ENCODE peak calls at places on chromosomes 5 and 9, in four cellular contexts. J is activated B cell treated with CpG ODN at 0.5 μM for 24 hours, M is ACHN, Q is nephron progenitor cell. S is an unnamed sample.

GRCh38 chr5:163809480-163809879 is 304.1 kb downstream of the MAT2B start:
- DNase-seq in J (no peak), M (no peak), Q (no peak), S (no peak)

GRCh38 chr5:79236970-79237734 is 1.2 kb downstream of the JMY start:
- DNase-seq in J (peak), M (peak), Q (peak), S (peak)

GRCh38 chr5:141186897-141187512 is at the start of gene PCDHB9:
- DNase-seq in J (no peak), M (no peak), Q (peak), S (peak)

GRCh38 chr9:137314561-137315560 is 12.8 kb upstream of the NRARP start:
- DNase-seq in J (peak), M (no peak), Q (peak), S (no peak)

GRCh38 chr5:41794478-41794877 is 75.7 kb downstream of the OXCT1 start:
- DNase-seq in J (no peak), M (peak), Q (no peak), S (no peak)

GRCh38 chr5:177431317-177432142 is 5.1 kb downstream of the GRK6 start:
- DNase-seq in J (peak), M (no peak), Q (no peak), S (peak)

GRCh38 chr9:34373749-34374148 is 2.9 kb downstream of the MYORG start:
- DNase-seq in J (no peak), M (no peak), Q (no peak), S (no peak)

GRCh38 chr5:56791396-56791795 is 24.0 kb upstream of the MAP3K1 start:
- DNase-seq in J (no peak), M (no peak), Q (no peak), S (no peak)

GRCh38 chr9:85536076-85536475 is 205.7 kb downstream of the AGTPBP1 start:
- DNase-seq in J (no peak), M (peak), Q (no peak), S (no peak)

GRCh38 chr5:77181173-77181572 is 29.3 kb upstream of the PDE8B start:
- DNase-seq in J (no peak), M (no peak), Q (peak), S (no peak)

GRCh38 chr9:120985759-120986353 is 59.3 kb upstream of the TRAF1 start:
- DNase-seq in J (no peak), M (peak), Q (no peak), S (no peak)

GRCh38 chr5:172765766-172766286 is 5.2 kb downstream of the DUSP1 start:
- DNase-seq in J (no peak), M (peak), Q (no peak), S (no peak)

GRCh38 chr5:142826741-142827492 is 56.7 kb downstream of the ARHGAP26 start:
- DNase-seq in J (no peak), M (peak), Q (no peak), S (no peak)

GRCh38 chr9:18142964-18143363 is 331.0 kb upstream of the ADAMTSL1 start:
- DNase-seq in J (no peak), M (peak), Q (no peak), S (no peak)

GRCh38 chr9:70484232-70485130 is 70.0 kb upstream of the KLF9 start:
- DNase-seq in J (no peak), M (peak), Q (peak), S (no peak)

GRCh38 chr5:92890841-92891244 is 690.2 kb downstream of the NR2F1-AS1 start:
- DNase-seq in J (no peak), M (no peak), Q (no peak), S (no peak)

GRCh38 chr5:121350493-121350892 is 501.2 kb upstream of the FTMT start:
- DNase-seq in J (no peak), M (no peak), Q (no peak), S (no peak)

GRCh38 chr9:121598167-121599000 is 53.0 kb upstream of the DAB2IP start:
- DNase-seq in J (no peak), M (no peak), Q (peak), S (no peak)

GRCh38 chr9:37635808-37636207 is 14.9 kb upstream of the FRMPD1 start:
- DNase-seq in J (no peak), M (no peak), Q (no peak), S (no peak)

GRCh38 chr5:106875591-106876297 is 795.0 kb downstream of the EFNA5 start:
- DNase-seq in J (no peak), M (peak), Q (peak), S (no peak)

GRCh38 chr5:161042862-161043261 is 190.9 kb upstream of the ATP10B start:
- DNase-seq in J (no peak), M (no peak), Q (no peak), S (no peak)

GRCh38 chr5:126527892-126528291 is 67.1 kb downstream of the ALDH7A1 start:
- DNase-seq in J (no peak), M (no peak), Q (no peak), S (no peak)

GRCh38 chr5:59741599-59741998 is 151.9 kb downstream of the PDE4D start:
- DNase-seq in J (no peak), M (no peak), Q (no peak), S (no peak)

GRCh38 chr5:168532471-168532870 is 3.4 kb downstream of the FBLL1 start:
- DNase-seq in J (no peak), M (no peak), Q (peak), S (no peak)

GRCh38 chr5:141957367-141957993 is 522 bp downstream of the PCDH12 start:
- DNase-seq in J (no peak), M (no peak), Q (no peak), S (peak)

GRCh38 chr9:127199001-127199791 is 65.4 kb upstream of the GARNL3 start:
- DNase-seq in J (peak), M (peak), Q (peak), S (peak)

GRCh38 chr5:172713113-172713808 is 57.7 kb downstream of the DUSP1 start:
- DNase-seq in J (peak), M (peak), Q (peak), S (peak)

GRCh38 chr9:123864291-123864690 is 65.6 kb downstream of the DENND1A start:
- DNase-seq in J (no peak), M (no peak), Q (no peak), S (no peak)

GRCh38 chr5:140557136-140557805 is at the start of gene SRA1:
- DNase-seq in J (peak), M (peak), Q (peak), S (peak)

GRCh38 chr9:96686638-96687335 is 31.7 kb upstream of the PRXL2C start:
- DNase-seq in J (peak), M (no peak), Q (peak), S (no peak)

GRCh38 chr5:67038817-67039603 is 157.6 kb downstream of the CD180 start:
- DNase-seq in J (no peak), M (peak), Q (no peak), S (no peak)

GRCh38 chr5:169728-170094 is 21.6 kb upstream of the LRRC14B start:
- DNase-seq in J (no peak), M (no peak), Q (no peak), S (no peak)

GRCh38 chr5:44828719-44829118 is 20.0 kb downstream of the MRPS30 start:
- DNase-seq in J (no peak), M (no peak), Q (no peak), S (no peak)

S was measured in DND-41.